ENCODE peak calls at places on chromosomes 5 and 9, in ten cellular contexts. One of them, this sample, is unnamed.
A peak's percentile ranks its signal among the peaks of the same experiment; 100 is the strongest.

GRCh38 chr5:149138182-149138923 is 2.9 kb upstream of the ABLIM3 start:
- DNase-seq in A549: no peak
- DNase-seq in AG04450: no peak
- DNase-seq in cardiac muscle cell: no peak
- DNase-seq in tibial artery: no peak
- DNase-seq in psoas muscle: no peak
- DNase-seq in CD8-positive, alpha-beta T cell: no peak
- DNase-seq in HFF-Myc: no peak
- DNase-seq in B cell: no peak
- DNase-seq in brain microvascular endothelial cell: no peak
- DNase-seq in this sample: no peak

GRCh38 chr5:88787856-88788255 is 95.1 kb downstream of the MEF2C start:
- DNase-seq in A549: no peak
- DNase-seq in psoas muscle: no peak
- DNase-seq in cardiac muscle cell: no peak
- DNase-seq in CD8-positive, alpha-beta T cell: no peak
- DNase-seq in tibial artery: no peak
- DNase-seq in AG04450: no peak
- DNase-seq in HFF-Myc: no peak
- DNase-seq in B cell: no peak
- DNase-seq in brain microvascular endothelial cell: peak; percentile 41
- DNase-seq in this sample: no peak

GRCh38 chr5:80961376-80962281 is 1.5 kb downstream of the RASGRF2 start:
- DNase-seq in B cell: no peak
- DNase-seq in brain microvascular endothelial cell: no peak
- DNase-seq in psoas muscle: no peak
- DNase-seq in cardiac muscle cell: peak; percentile 3
- DNase-seq in AG04450: no peak
- DNase-seq in tibial artery: no peak
- DNase-seq in HFF-Myc: no peak
- DNase-seq in CD8-positive, alpha-beta T cell: no peak
- DNase-seq in A549: no peak
- DNase-seq in this sample: no peak

GRCh38 chr5:124574521-124575436 is 171.7 kb downstream of the ZNF608 start:
- DNase-seq in cardiac muscle cell: peak; percentile 41
- DNase-seq in A549: no peak
- DNase-seq in AG04450: no peak
- DNase-seq in HFF-Myc: no peak
- DNase-seq in psoas muscle: no peak
- DNase-seq in CD8-positive, alpha-beta T cell: no peak
- DNase-seq in B cell: no peak
- DNase-seq in tibial artery: no peak
- DNase-seq in brain microvascular endothelial cell: no peak
- DNase-seq in this sample: no peak

GRCh38 chr5:132497488-132497997 is 7.0 kb upstream of the IRF1 start:
- DNase-seq in B cell: peak; percentile 27
- DNase-seq in tibial artery: peak; percentile 80
- DNase-seq in cardiac muscle cell: peak; percentile 28
- DNase-seq in CD8-positive, alpha-beta T cell: no peak
- DNase-seq in A549: peak; percentile 92
- DNase-seq in psoas muscle: peak; percentile 84
- DNase-seq in HFF-Myc: peak; percentile 79
- DNase-seq in AG04450: peak; percentile 86
- DNase-seq in brain microvascular endothelial cell: peak; percentile 89
- DNase-seq in this sample: no peak

GRCh38 chr9:16960084-16960483 is 89.6 kb upstream of the BNC2 start:
- DNase-seq in CD8-positive, alpha-beta T cell: no peak
- DNase-seq in cardiac muscle cell: no peak
- DNase-seq in tibial artery: no peak
- DNase-seq in brain microvascular endothelial cell: peak; percentile 51
- DNase-seq in B cell: no peak
- DNase-seq in AG04450: no peak
- DNase-seq in HFF-Myc: no peak
- DNase-seq in psoas muscle: no peak
- DNase-seq in A549: no peak
- DNase-seq in this sample: no peak

GRCh38 chr5:157162919-157163510 is 3.0 kb downstream of the GARIN3 start:
- DNase-seq in HFF-Myc: no peak
- DNase-seq in psoas muscle: no peak
- DNase-seq in B cell: no peak
- DNase-seq in brain microvascular endothelial cell: no peak
- DNase-seq in CD8-positive, alpha-beta T cell: no peak
- DNase-seq in AG04450: no peak
- DNase-seq in A549: no peak
- DNase-seq in tibial artery: no peak
- DNase-seq in cardiac muscle cell: no peak
- DNase-seq in this sample: no peak

GRCh38 chr5:171712616-171713015 is 73.0 kb upstream of the SMIM23 start:
- DNase-seq in A549: no peak
- DNase-seq in psoas muscle: no peak
- DNase-seq in cardiac muscle cell: no peak
- DNase-seq in brain microvascular endothelial cell: no peak
- DNase-seq in HFF-Myc: no peak
- DNase-seq in AG04450: no peak
- DNase-seq in tibial artery: peak; percentile 19
- DNase-seq in B cell: no peak
- DNase-seq in CD8-positive, alpha-beta T cell: no peak
- DNase-seq in this sample: no peak

GRCh38 chr9:96487949-96488348 is 38.0 kb downstream of the HABP4 start:
- DNase-seq in tibial artery: no peak
- DNase-seq in psoas muscle: no peak
- DNase-seq in B cell: no peak
- DNase-seq in CD8-positive, alpha-beta T cell: no peak
- DNase-seq in HFF-Myc: no peak
- DNase-seq in A549: no peak
- DNase-seq in brain microvascular endothelial cell: peak; percentile 67
- DNase-seq in cardiac muscle cell: no peak
- DNase-seq in AG04450: no peak
- DNase-seq in this sample: no peak

GRCh38 chr5:158049459-158049858 is 190.5 kb upstream of the CLINT1 start:
- DNase-seq in HFF-Myc: no peak
- DNase-seq in AG04450: no peak
- DNase-seq in tibial artery: no peak
- DNase-seq in cardiac muscle cell: no peak
- DNase-seq in psoas muscle: no peak
- DNase-seq in B cell: no peak
- DNase-seq in A549: no peak
- DNase-seq in brain microvascular endothelial cell: no peak
- DNase-seq in CD8-positive, alpha-beta T cell: no peak
- DNase-seq in this sample: no peak

GRCh38 chr9:127505396-127506116 is 54.2 kb downstream of the LRSAM1 start:
- DNase-seq in A549: peak; percentile 62
- DNase-seq in brain microvascular endothelial cell: peak; percentile 40
- DNase-seq in B cell: peak; percentile 36
- DNase-seq in psoas muscle: no peak
- DNase-seq in tibial artery: no peak
- DNase-seq in HFF-Myc: no peak
- DNase-seq in CD8-positive, alpha-beta T cell: no peak
- DNase-seq in cardiac muscle cell: peak; percentile 47
- DNase-seq in AG04450: no peak
- DNase-seq in this sample: no peak

GRCh38 chr9:23342296-23342695 is 483.7 kb downstream of the ELAVL2 start:
- DNase-seq in AG04450: no peak
- DNase-seq in A549: no peak
- DNase-seq in CD8-positive, alpha-beta T cell: no peak
- DNase-seq in brain microvascular endothelial cell: no peak
- DNase-seq in cardiac muscle cell: no peak
- DNase-seq in B cell: no peak
- DNase-seq in psoas muscle: no peak
- DNase-seq in tibial artery: peak; percentile 25
- DNase-seq in HFF-Myc: no peak
- DNase-seq in this sample: no peak

GRCh38 chr5:66694036-66694435 is 97.8 kb downstream of the MAST4 start:
- DNase-seq in brain microvascular endothelial cell: no peak
- DNase-seq in HFF-Myc: no peak
- DNase-seq in CD8-positive, alpha-beta T cell: no peak
- DNase-seq in AG04450: no peak
- DNase-seq in B cell: no peak
- DNase-seq in psoas muscle: no peak
- DNase-seq in A549: no peak
- DNase-seq in tibial artery: no peak
- DNase-seq in cardiac muscle cell: no peak
- DNase-seq in this sample: no peak

GRCh38 chr5:133049726-133050048 is 2.1 kb upstream of the HSPA4 start:
- DNase-seq in B cell: no peak
- DNase-seq in tibial artery: no peak
- DNase-seq in psoas muscle: no peak
- DNase-seq in CD8-positive, alpha-beta T cell: no peak
- DNase-seq in A549: no peak
- DNase-seq in cardiac muscle cell: no peak
- DNase-seq in AG04450: no peak
- DNase-seq in brain microvascular endothelial cell: peak; percentile 23
- DNase-seq in HFF-Myc: no peak
- DNase-seq in this sample: no peak

GRCh38 chr9:106207298-106207697 is 513.0 kb downstream of the TMEM38B start:
- DNase-seq in psoas muscle: no peak
- DNase-seq in brain microvascular endothelial cell: no peak
- DNase-seq in tibial artery: no peak
- DNase-seq in HFF-Myc: no peak
- DNase-seq in B cell: no peak
- DNase-seq in A549: no peak
- DNase-seq in cardiac muscle cell: no peak
- DNase-seq in CD8-positive, alpha-beta T cell: no peak
- DNase-seq in AG04450: no peak
- DNase-seq in this sample: no peak

GRCh38 chr5:154782326-154782725 is 27.1 kb downstream of the LARP1 start:
- DNase-seq in HFF-Myc: no peak
- DNase-seq in A549: no peak
- DNase-seq in psoas muscle: no peak
- DNase-seq in B cell: no peak
- DNase-seq in brain microvascular endothelial cell: no peak
- DNase-seq in CD8-positive, alpha-beta T cell: no peak
- DNase-seq in AG04450: no peak
- DNase-seq in tibial artery: no peak
- DNase-seq in cardiac muscle cell: peak; percentile 45
- DNase-seq in this sample: no peak

GRCh38 chr5:95777441-95777840 is 45.1 kb downstream of the GLRX start:
- DNase-seq in CD8-positive, alpha-beta T cell: no peak
- DNase-seq in AG04450: no peak
- DNase-seq in A549: no peak
- DNase-seq in B cell: no peak
- DNase-seq in cardiac muscle cell: no peak
- DNase-seq in tibial artery: no peak
- DNase-seq in brain microvascular endothelial cell: no peak
- DNase-seq in psoas muscle: no peak
- DNase-seq in HFF-Myc: no peak
- DNase-seq in this sample: no peak

GRCh38 chr5:1235838-1236237 is 10.7 kb downstream of the SLC6A18 start:
- DNase-seq in A549: no peak
- DNase-seq in tibial artery: no peak
- DNase-seq in brain microvascular endothelial cell: no peak
- DNase-seq in HFF-Myc: no peak
- DNase-seq in CD8-positive, alpha-beta T cell: no peak
- DNase-seq in B cell: no peak
- DNase-seq in cardiac muscle cell: no peak
- DNase-seq in AG04450: no peak
- DNase-seq in psoas muscle: no peak
- DNase-seq in this sample: no peak
- TF ChIP-seq CTCF in A549: no peak
- TF ChIP-seq CTCF in tibial artery: no peak
- TF ChIP-seq CTCF in brain microvascular endothelial cell: no peak
- TF ChIP-seq CTCF in HFF-Myc: no peak
- TF ChIP-seq CTCF in CD8-positive, alpha-beta T cell: no peak
- TF ChIP-seq CTCF in B cell: no peak
- TF ChIP-seq CTCF in cardiac muscle cell: no peak
- TF ChIP-seq CTCF in AG04450: no peak
- TF ChIP-seq CTCF in psoas muscle: no peak
- TF ChIP-seq CTCF in this sample: no peak

GRCh38 chr9:37415011-37415719 is 7.3 kb upstream of the GRHPR start:
- DNase-seq in B cell: peak; percentile 85
- DNase-seq in AG04450: peak; percentile 30
- DNase-seq in tibial artery: peak; percentile 65
- DNase-seq in psoas muscle: peak; percentile 75
- DNase-seq in brain microvascular endothelial cell: peak; percentile 69
- DNase-seq in A549: peak; percentile 80
- DNase-seq in HFF-Myc: peak; percentile 39
- DNase-seq in CD8-positive, alpha-beta T cell: peak; percentile 64
- DNase-seq in cardiac muscle cell: peak; percentile 75
- DNase-seq in this sample: peak; percentile 55
- TF ChIP-seq CTCF in B cell: peak; percentile 83
- TF ChIP-seq CTCF in AG04450: peak; percentile 84
- TF ChIP-seq CTCF in tibial artery: peak; percentile 74
- TF ChIP-seq CTCF in psoas muscle: peak; percentile 78
- TF ChIP-seq CTCF in brain microvascular endothelial cell: peak; percentile 88
- TF ChIP-seq CTCF in A549: peak; percentile 73
- TF ChIP-seq CTCF in HFF-Myc: peak; percentile 84
- TF ChIP-seq CTCF in CD8-positive, alpha-beta T cell: peak; percentile 89
- TF ChIP-seq CTCF in cardiac muscle cell: peak; percentile 89
- TF ChIP-seq CTCF in this sample: peak; percentile 84

GRCh38 chr9:36316049-36316448 is 57.8 kb upstream of the GNE start:
- DNase-seq in AG04450: no peak
- DNase-seq in HFF-Myc: no peak
- DNase-seq in psoas muscle: no peak
- DNase-seq in A549: no peak
- DNase-seq in CD8-positive, alpha-beta T cell: no peak
- DNase-seq in brain microvascular endothelial cell: no peak
- DNase-seq in B cell: no peak
- DNase-seq in tibial artery: no peak
- DNase-seq in cardiac muscle cell: no peak
- DNase-seq in this sample: no peak
- TF ChIP-seq CTCF in AG04450: no peak
- TF ChIP-seq CTCF in HFF-Myc: no peak
- TF ChIP-seq CTCF in psoas muscle: no peak
- TF ChIP-seq CTCF in A549: no peak
- TF ChIP-seq CTCF in CD8-positive, alpha-beta T cell: no peak
- TF ChIP-seq CTCF in brain microvascular endothelial cell: no peak
- TF ChIP-seq CTCF in B cell: no peak
- TF ChIP-seq CTCF in tibial artery: no peak
- TF ChIP-seq CTCF in cardiac muscle cell: no peak
- TF ChIP-seq CTCF in this sample: no peak

GRCh38 chr5:150485770-150486401 is 22.0 kb upstream of the NDST1 start:
- DNase-seq in tibial artery: peak; percentile 67
- DNase-seq in HFF-Myc: no peak
- DNase-seq in A549: peak; percentile 82
- DNase-seq in CD8-positive, alpha-beta T cell: no peak
- DNase-seq in AG04450: no peak
- DNase-seq in B cell: no peak
- DNase-seq in psoas muscle: peak; percentile 86
- DNase-seq in brain microvascular endothelial cell: no peak
- DNase-seq in cardiac muscle cell: peak; percentile 74
- DNase-seq in this sample: no peak
- TF ChIP-seq CTCF in tibial artery: no peak
- TF ChIP-seq CTCF in HFF-Myc: no peak
- TF ChIP-seq CTCF in A549: no peak
- TF ChIP-seq CTCF in CD8-positive, alpha-beta T cell: no peak
- TF ChIP-seq CTCF in AG04450: no peak
- TF ChIP-seq CTCF in B cell: no peak
- TF ChIP-seq CTCF in psoas muscle: no peak
- TF ChIP-seq CTCF in brain microvascular endothelial cell: no peak
- TF ChIP-seq CTCF in cardiac muscle cell: no peak
- TF ChIP-seq CTCF in this sample: no peak

GRCh38 chr5:61010759-61011460 is 65.9 kb downstream of the NDUFAF2 start:
- DNase-seq in tibial artery: no peak
- DNase-seq in cardiac muscle cell: no peak
- DNase-seq in CD8-positive, alpha-beta T cell: no peak
- DNase-seq in B cell: no peak
- DNase-seq in brain microvascular endothelial cell: no peak
- DNase-seq in A549: peak; percentile 14
- DNase-seq in AG04450: no peak
- DNase-seq in HFF-Myc: no peak
- DNase-seq in psoas muscle: peak; percentile 25
- DNase-seq in this sample: no peak
- TF ChIP-seq CTCF in tibial artery: no peak
- TF ChIP-seq CTCF in cardiac muscle cell: peak; percentile 38
- TF ChIP-seq CTCF in CD8-positive, alpha-beta T cell: no peak
- TF ChIP-seq CTCF in B cell: no peak
- TF ChIP-seq CTCF in brain microvascular endothelial cell: peak; percentile 71
- TF ChIP-seq CTCF in A549: peak; percentile 22
- TF ChIP-seq CTCF in AG04450: peak; percentile 39
- TF ChIP-seq CTCF in HFF-Myc: peak; percentile 31
- TF ChIP-seq CTCF in psoas muscle: no peak
- TF ChIP-seq CTCF in this sample: no peak

This sample was measured in natural killer cell.